ENCODE peak calls at places on chromosomes 11 and 22, in five cellular contexts. D is RPMI7951, T is right lobe of liver, X is non-pigmented ciliary epithelial cell, I is stomach. P is an unnamed sample.

GRCh38 chr11:100098560-100098959 is 588.5 kb upstream of the ARHGAP42 start:
- DNase-seq in D (peak; percentile 8), T (no peak), X (no peak), I (no peak), P (no peak)

GRCh38 chr11:105538531-105538930 is 71.3 kb upstream of the GRIA4 start:
- DNase-seq in D (no peak), T (no peak), X (no peak), I (no peak), P (no peak)

GRCh38 chr11:2869561-2870427 is 15.8 kb downstream of the CDKN1C start:
- DNase-seq in D (no peak), T (no peak), X (no peak), I (no peak), P (no peak)

GRCh38 chr11:2706321-2706720 is 6.5 kb upstream of the KCNQ1OT1 start:
- DNase-seq in D (no peak), T (peak; percentile 20), X (no peak), I (no peak), P (no peak)

GRCh38 chr11:111602865-111603632 is 800 bp downstream of the SIK2 start:
- DNase-seq in D (peak; percentile 37), T (no peak), X (no peak), I (peak; percentile 43), P (no peak)

GRCh38 chr22:43862074-43862881 is at the start of gene SULT4A1:
- DNase-seq in D (no peak), T (peak; percentile 43), X (no peak), I (no peak), P (no peak)

GRCh38 chr11:16607675-16608644 is 130.5 kb upstream of the C11orf58 start:
- DNase-seq in D (no peak), T (peak; percentile 68), X (no peak), I (peak; percentile 38), P (no peak)

GRCh38 chr11:118615282-118615979 is 8.0 kb downstream of the PHLDB1 start:
- DNase-seq in D (no peak), T (no peak), X (no peak), I (no peak), P (no peak)

GRCh38 chr11:58192229-58192628 is 3.4 kb downstream of the OR9Q2 start:
- DNase-seq in D (no peak), T (no peak), X (no peak), I (no peak), P (peak; percentile 50)

GRCh38 chr11:128343134-128343514 is 244.2 kb downstream of the ETS1 start:
- DNase-seq in D (no peak), T (no peak), X (no peak), I (no peak), P (no peak)

GRCh38 chr11:82775736-82776346 is 42.2 kb upstream of the FAM181B start:
- DNase-seq in D (peak; percentile 58), T (no peak), X (no peak), I (no peak), P (no peak)

GRCh38 chr11:67732045-67732787 is 57.8 kb upstream of the ALDH3B2 start:
- DNase-seq in D (peak; percentile 30), T (no peak), X (no peak), I (no peak), P (no peak)

GRCh38 chr11:99383628-99384300 is 363.0 kb downstream of the CNTN5 start:
- DNase-seq in D (peak; percentile 2), T (no peak), X (no peak), I (no peak), P (no peak)

GRCh38 chr22:46180370-46181137 is 30.2 kb downstream of the PPARA start:
- DNase-seq in D (peak; percentile 8), T (no peak), X (no peak), I (no peak), P (peak; percentile 15)

GRCh38 chr11:107998761-107999160 is 9.9 kb upstream of the CUL5 start:
- DNase-seq in D (no peak), T (no peak), X (no peak), I (no peak), P (no peak)

GRCh38 chr22:41917906-41918791 is 3.3 kb upstream of the SHISA8 start:
- DNase-seq in D (peak; percentile 35), T (no peak), X (peak; percentile 11), I (peak; percentile 58), P (peak; percentile 62)

GRCh38 chr11:8501838-8502237 is 92.2 kb downstream of the STK33 start:
- DNase-seq in D (no peak), T (no peak), X (peak; percentile 8), I (no peak), P (no peak)

GRCh38 chr11:113796663-113797259 is 17.2 kb downstream of the CLDN25 start:
- DNase-seq in D (peak; percentile 54), T (no peak), X (no peak), I (peak; percentile 37), P (no peak)

GRCh38 chr22:19183216-19183615 is 4.7 kb upstream of the SLC25A1 start:
- DNase-seq in D (no peak), T (no peak), X (no peak), I (no peak), P (no peak)

GRCh38 chr11:27440090-27440489 is 32.5 kb downstream of the LGR4 start:
- DNase-seq in D (no peak), T (no peak), X (no peak), I (no peak), P (no peak)

GRCh38 chr11:129192150-129192549 is at the start of gene ARHGAP32:
- DNase-seq in D (peak; percentile 7), T (no peak), X (no peak), I (no peak), P (no peak)

GRCh38 chr11:88695701-88696414 is 358.3 kb upstream of the CTSC start:
- DNase-seq in D (peak; percentile 39), T (no peak), X (no peak), I (no peak), P (no peak)